ENCODE peak calls at places on chromosome 3, in seven cellular contexts. One of them, this sample, is unnamed.

GRCh38 chr3:28240440-28240839 is 979 bp upstream of the CMC1 start:
- DNase-seq in A549: no peak
- DNase-seq in H1: peak; percentile 63
- DNase-seq in HepG2: peak; percentile 7
- DNase-seq in HCT116: no peak
- DNase-seq in K562: no peak
- DNase-seq in endothelial cell of umbilical vein: peak; percentile 1
- DNase-seq in this sample: peak; percentile 7

GRCh38 chr3:185151101-185151958 is 1.5 kb downstream of the C3orf70 start:
- DNase-seq in A549: no peak
- DNase-seq in H1: no peak
- DNase-seq in HepG2: no peak
- DNase-seq in HCT116: no peak
- DNase-seq in K562: no peak
- DNase-seq in endothelial cell of umbilical vein: no peak
- DNase-seq in this sample: no peak

GRCh38 chr3:20832963-20833362 is 647.0 kb upstream of the SGO1 start:
- DNase-seq in A549: no peak
- DNase-seq in H1: no peak
- DNase-seq in HepG2: no peak
- DNase-seq in HCT116: no peak
- DNase-seq in K562: no peak
- DNase-seq in endothelial cell of umbilical vein: no peak
- DNase-seq in this sample: peak; percentile 66

GRCh38 chr3:195140816-195141793 is 129.9 kb downstream of the XXYLT1 start:
- DNase-seq in A549: no peak
- DNase-seq in H1: no peak
- DNase-seq in HepG2: no peak
- DNase-seq in HCT116: no peak
- DNase-seq in K562: peak; percentile 88
- DNase-seq in endothelial cell of umbilical vein: peak; percentile 92
- DNase-seq in this sample: no peak

GRCh38 chr3:72683068-72683467 is 165.2 kb downstream of the SHQ1 start:
- DNase-seq in A549: no peak
- DNase-seq in H1: no peak
- DNase-seq in HepG2: no peak
- DNase-seq in HCT116: no peak
- DNase-seq in K562: no peak
- DNase-seq in endothelial cell of umbilical vein: no peak
- DNase-seq in this sample: no peak

GRCh38 chr3:141246958-141247301 is 15.3 kb downstream of the PXYLP1 start:
- DNase-seq in A549: no peak
- DNase-seq in H1: peak; percentile 31
- DNase-seq in HepG2: no peak
- DNase-seq in HCT116: no peak
- DNase-seq in K562: no peak
- DNase-seq in endothelial cell of umbilical vein: no peak
- DNase-seq in this sample: no peak

GRCh38 chr3:140276698-140277097 is 341.7 kb downstream of the CLSTN2 start:
- DNase-seq in A549: no peak
- DNase-seq in H1: no peak
- DNase-seq in HepG2: peak; percentile 9
- DNase-seq in HCT116: peak; percentile 12
- DNase-seq in K562: no peak
- DNase-seq in endothelial cell of umbilical vein: peak; percentile 5
- DNase-seq in this sample: peak; percentile 43

GRCh38 chr3:47404955-47405790 is 24.4 kb downstream of the PTPN23 start:
- DNase-seq in A549: no peak
- DNase-seq in H1: no peak
- DNase-seq in HepG2: no peak
- DNase-seq in HCT116: no peak
- DNase-seq in K562: no peak
- DNase-seq in endothelial cell of umbilical vein: no peak
- DNase-seq in this sample: no peak

GRCh38 chr3:196996454-196997265 is 28.0 kb upstream of the PIGZ start:
- DNase-seq in A549: no peak
- DNase-seq in H1: no peak
- DNase-seq in HepG2: no peak
- DNase-seq in HCT116: no peak
- DNase-seq in K562: no peak
- DNase-seq in endothelial cell of umbilical vein: no peak
- DNase-seq in this sample: no peak

GRCh38 chr3:134485075-134485536 is 679 bp downstream of the ANAPC13 start:
- DNase-seq in A549: peak; percentile 21
- DNase-seq in H1: no peak
- DNase-seq in HepG2: peak; percentile 25
- DNase-seq in HCT116: no peak
- DNase-seq in K562: peak; percentile 18
- DNase-seq in endothelial cell of umbilical vein: no peak
- DNase-seq in this sample: no peak

GRCh38 chr3:31077021-31077601 is 182.7 kb upstream of the GADL1 start:
- DNase-seq in A549: peak; percentile 27
- DNase-seq in H1: no peak
- DNase-seq in HepG2: peak; percentile 46
- DNase-seq in HCT116: peak; percentile 80
- DNase-seq in K562: peak; percentile 22
- DNase-seq in endothelial cell of umbilical vein: peak; percentile 89
- DNase-seq in this sample: peak; percentile 50

GRCh38 chr3:115040673-115041286 is 106.3 kb downstream of the ZBTB20 start:
- DNase-seq in A549: peak; percentile 20
- DNase-seq in H1: no peak
- DNase-seq in HepG2: peak; percentile 7
- DNase-seq in HCT116: peak; percentile 16
- DNase-seq in K562: peak; percentile 3
- DNase-seq in endothelial cell of umbilical vein: peak; percentile 67
- DNase-seq in this sample: peak; percentile 37

GRCh38 chr3:107826727-107827126 is 264.1 kb downstream of the CD47 start:
- DNase-seq in A549: no peak
- DNase-seq in H1: no peak
- DNase-seq in HepG2: no peak
- DNase-seq in HCT116: no peak
- DNase-seq in K562: no peak
- DNase-seq in endothelial cell of umbilical vein: no peak
- DNase-seq in this sample: no peak

GRCh38 chr3:122952509-122952908 is 75.1 kb downstream of the SEMA5B start:
- DNase-seq in A549: peak; percentile 35
- DNase-seq in H1: no peak
- DNase-seq in HepG2: no peak
- DNase-seq in HCT116: no peak
- DNase-seq in K562: no peak
- DNase-seq in endothelial cell of umbilical vein: no peak
- DNase-seq in this sample: peak; percentile 60

GRCh38 chr3:18649666-18650363 is 224.7 kb upstream of the SATB1 start:
- DNase-seq in A549: no peak
- DNase-seq in H1: no peak
- DNase-seq in HepG2: no peak
- DNase-seq in HCT116: no peak
- DNase-seq in K562: no peak
- DNase-seq in endothelial cell of umbilical vein: no peak
- DNase-seq in this sample: no peak

GRCh38 chr3:187667526-187667925 is 2.7 kb downstream of the SST start:
- DNase-seq in A549: no peak
- DNase-seq in H1: no peak
- DNase-seq in HepG2: peak; percentile 9
- DNase-seq in HCT116: no peak
- DNase-seq in K562: no peak
- DNase-seq in endothelial cell of umbilical vein: no peak
- DNase-seq in this sample: no peak

GRCh38 chr3:11724615-11725339 is 81.1 kb upstream of the VGLL4 start:
- DNase-seq in A549: no peak
- DNase-seq in H1: no peak
- DNase-seq in HepG2: no peak
- DNase-seq in HCT116: no peak
- DNase-seq in K562: no peak
- DNase-seq in endothelial cell of umbilical vein: no peak
- DNase-seq in this sample: no peak

GRCh38 chr3:106033654-106034053 is 164.8 kb upstream of the CBLB start:
- DNase-seq in A549: no peak
- DNase-seq in H1: no peak
- DNase-seq in HepG2: no peak
- DNase-seq in HCT116: no peak
- DNase-seq in K562: no peak
- DNase-seq in endothelial cell of umbilical vein: no peak
- DNase-seq in this sample: no peak

GRCh38 chr3:141367038-141367730 is 1.1 kb upstream of the ZBTB38 start:
- DNase-seq in A549: no peak
- DNase-seq in H1: no peak
- DNase-seq in HepG2: no peak
- DNase-seq in HCT116: peak; percentile 57
- DNase-seq in K562: no peak
- DNase-seq in endothelial cell of umbilical vein: peak; percentile 85
- DNase-seq in this sample: no peak

GRCh38 chr3:17730318-17730967 is 12.0 kb downstream of the TBC1D5 start:
- DNase-seq in A549: no peak
- DNase-seq in H1: no peak
- DNase-seq in HepG2: peak; percentile 15
- DNase-seq in HCT116: peak; percentile 53
- DNase-seq in K562: peak; percentile 86
- DNase-seq in endothelial cell of umbilical vein: peak; percentile 60
- DNase-seq in this sample: peak; percentile 48

GRCh38 chr3:31321620-31322019 is 211.1 kb upstream of the STT3B start:
- DNase-seq in A549: no peak
- DNase-seq in H1: no peak
- DNase-seq in HepG2: no peak
- DNase-seq in HCT116: no peak
- DNase-seq in K562: no peak
- DNase-seq in endothelial cell of umbilical vein: peak; percentile 6
- DNase-seq in this sample: no peak

GRCh38 chr3:129260606-129261005 is 11.2 kb downstream of the COPG1 start:
- DNase-seq in A549: no peak
- DNase-seq in H1: no peak
- DNase-seq in HepG2: no peak
- DNase-seq in HCT116: no peak
- DNase-seq in K562: no peak
- DNase-seq in endothelial cell of umbilical vein: no peak
- DNase-seq in this sample: no peak

GRCh38 chr3:27467545-27467944 is 16.6 kb downstream of the SLC4A7 start:
- DNase-seq in A549: peak; percentile 60
- DNase-seq in H1: no peak
- DNase-seq in HepG2: peak; percentile 28
- DNase-seq in HCT116: no peak
- DNase-seq in K562: peak; percentile 18
- DNase-seq in endothelial cell of umbilical vein: peak; percentile 70
- DNase-seq in this sample: peak; percentile 53

GRCh38 chr3:126127452-126127851 is 43.5 kb upstream of the SLC41A3 start:
- DNase-seq in A549: no peak
- DNase-seq in H1: peak; percentile 29
- DNase-seq in HepG2: no peak
- DNase-seq in HCT116: no peak
- DNase-seq in K562: no peak
- DNase-seq in endothelial cell of umbilical vein: no peak
- DNase-seq in this sample: no peak

GRCh38 chr3:145183261-145183660 is 977.7 kb downstream of the PLOD2 start:
- DNase-seq in A549: no peak
- DNase-seq in H1: no peak
- DNase-seq in HepG2: no peak
- DNase-seq in HCT116: no peak
- DNase-seq in K562: no peak
- DNase-seq in endothelial cell of umbilical vein: no peak
- DNase-seq in this sample: no peak

GRCh38 chr3:17207019-17207418 is 322.3 kb downstream of the PLCL2 start:
- DNase-seq in A549: no peak
- DNase-seq in H1: no peak
- DNase-seq in HepG2: no peak
- DNase-seq in HCT116: no peak
- DNase-seq in K562: no peak
- DNase-seq in endothelial cell of umbilical vein: no peak
- DNase-seq in this sample: no peak

GRCh38 chr3:99638244-99638948 is at the start of gene COL8A1:
- DNase-seq in A549: no peak
- DNase-seq in H1: peak; percentile 75
- DNase-seq in HepG2: no peak
- DNase-seq in HCT116: no peak
- DNase-seq in K562: no peak
- DNase-seq in endothelial cell of umbilical vein: peak; percentile 94
- DNase-seq in this sample: no peak
- H3K4me3 ChIP-seq in A549: peak within 1 kb of the TSS; percentile 33
- H3K4me3 ChIP-seq in H1: peak within 1 kb of the TSS; percentile 74
- H3K4me3 ChIP-seq in HepG2: no peak within 1 kb of the TSS
- H3K4me3 ChIP-seq in HCT116: no peak within 1 kb of the TSS
- H3K4me3 ChIP-seq in K562: no peak within 1 kb of the TSS
- H3K4me3 ChIP-seq in endothelial cell of umbilical vein: peak within 1 kb of the TSS; percentile 91
- H3K4me3 ChIP-seq in this sample: no peak within 1 kb of the TSS

DNA sequence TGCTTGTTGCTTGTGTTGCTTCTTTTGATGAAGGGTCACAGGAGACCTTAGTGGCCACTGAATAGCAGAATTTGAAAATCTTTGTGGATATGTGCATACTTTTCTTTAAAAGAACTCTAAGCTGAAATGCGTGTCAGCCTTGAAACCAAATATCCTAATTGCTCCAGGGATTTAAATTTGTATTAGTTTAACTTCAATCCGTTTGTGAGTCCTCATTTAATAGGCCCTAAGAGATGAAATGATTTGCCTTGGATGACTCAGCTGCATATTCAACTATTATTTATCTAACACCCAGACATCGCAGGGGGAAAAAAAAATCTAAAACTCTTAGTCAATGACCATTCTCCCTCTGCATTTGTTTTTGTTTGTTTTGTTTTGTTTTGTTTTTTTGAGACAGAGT is 29.2 kb upstream of the LXN start:
- DNase-seq in A549: no peak
- DNase-seq in H1: no peak
- DNase-seq in HepG2: no peak
- DNase-seq in HCT116: no peak
- DNase-seq in K562: no peak
- DNase-seq in endothelial cell of umbilical vein: peak; percentile 63
- DNase-seq in this sample: no peak
- TF ChIP-seq MAX in A549: no peak
- TF ChIP-seq MAX in H1: no peak
- TF ChIP-seq MAX in HepG2: no peak
- TF ChIP-seq MAX in HCT116: no peak
- TF ChIP-seq MAX in K562: no peak
- TF ChIP-seq MAX in endothelial cell of umbilical vein: no peak
- TF ChIP-seq MAX in this sample: no peak

GRCh38 chr3:172070269-172070668 is 30.9 kb downstream of the FNDC3B start:
- DNase-seq in A549: no peak
- DNase-seq in H1: no peak
- DNase-seq in HepG2: no peak
- DNase-seq in HCT116: no peak
- DNase-seq in K562: no peak
- DNase-seq in endothelial cell of umbilical vein: no peak
- DNase-seq in this sample: no peak
- H3K4me3 ChIP-seq in A549: no peak overlapping the region
- H3K4me3 ChIP-seq in H1: no peak overlapping the region
- H3K4me3 ChIP-seq in HepG2: no peak overlapping the region
- H3K4me3 ChIP-seq in HCT116: no peak overlapping the region
- H3K4me3 ChIP-seq in K562: no peak overlapping the region
- H3K4me3 ChIP-seq in endothelial cell of umbilical vein: no peak overlapping the region
- H3K4me3 ChIP-seq in this sample: no peak overlapping the region

GRCh38 chr3:57729339-57730039 is 26.6 kb upstream of the SLMAP start:
- DNase-seq in A549: no peak
- DNase-seq in H1: no peak
- DNase-seq in HepG2: no peak
- DNase-seq in HCT116: no peak
- DNase-seq in K562: no peak
- DNase-seq in endothelial cell of umbilical vein: no peak
- DNase-seq in this sample: peak; percentile 82

GRCh38 chr3:57731311-57731710 is 24.8 kb upstream of the SLMAP start:
- DNase-seq in A549: no peak
- DNase-seq in H1: no peak
- DNase-seq in HepG2: no peak
- DNase-seq in HCT116: no peak
- DNase-seq in K562: no peak
- DNase-seq in endothelial cell of umbilical vein: no peak
- DNase-seq in this sample: no peak

GRCh38 chr3:57726395-57726794 is 29.7 kb upstream of the SLMAP start:
- DNase-seq in A549: no peak
- DNase-seq in H1: no peak
- DNase-seq in HepG2: no peak
- DNase-seq in HCT116: no peak
- DNase-seq in K562: no peak
- DNase-seq in endothelial cell of umbilical vein: no peak
- DNase-seq in this sample: no peak

GRCh38 chr3:57727096-57727495 is 29.0 kb upstream of the SLMAP start:
- DNase-seq in A549: no peak
- DNase-seq in H1: no peak
- DNase-seq in HepG2: no peak
- DNase-seq in HCT116: no peak
- DNase-seq in K562: no peak
- DNase-seq in endothelial cell of umbilical vein: no peak
- DNase-seq in this sample: no peak
- TF ChIP-seq MAX in A549: no peak
- TF ChIP-seq MAX in H1: no peak
- TF ChIP-seq MAX in HepG2: no peak
- TF ChIP-seq MAX in HCT116: no peak
- TF ChIP-seq MAX in K562: no peak
- TF ChIP-seq MAX in endothelial cell of umbilical vein: no peak
- TF ChIP-seq MAX in this sample: no peak

This sample was measured in NB4.